ENCODE peak calls at places on chromosomes 5 and 9, in ten cellular contexts. U is LoVo, H is ELF-1, V is colonic mucosa, S is dorsolateral prefrontal cortex, B is posterior cingulate gyrus, F is nephron progenitor cell, X is lung microvascular endothelial cell, J is thoracic aorta, I is NCI-H146. A is an unnamed sample.

GRCh38 chr5:173909205-173909604 is 21.1 kb downstream of the CPEB4 start:
- DNase-seq in B (no peak), S (no peak), V (no peak), U (no peak), X (no peak), J (no peak), F (no peak), I (no peak), H (no peak), A (peak)

GRCh38 chr9:115847245-115847644 is 306.3 kb upstream of the PAPPA start:
- DNase-seq in I (no peak), J (no peak), H (no peak), U (no peak), V (no peak), X (no peak), S (no peak), B (no peak), F (no peak), A (no peak)

GRCh38 chr5:131959906-131960305 is 14.4 kb upstream of the MEIKIN start:
- DNase-seq in U (no peak), I (no peak), B (no peak), J (no peak), F (no peak), X (no peak), S (no peak), V (no peak), H (no peak), A (no peak)

GRCh38 chr9:68942790-68943189 is 71.1 kb downstream of the PRKACG start:
- DNase-seq in X (no peak), H (no peak), V (no peak), J (no peak), S (no peak), F (no peak), I (no peak), B (no peak), U (no peak), A (no peak)

GRCh38 chr9:36092509-36093215 is 43.9 kb upstream of the GLIPR2 start:
- DNase-seq in J (no peak), S (no peak), X (peak), V (peak), B (no peak), F (no peak), I (no peak), H (no peak), U (no peak), A (no peak)

GRCh38 chr5:1524799-1525623 is 1.3 kb upstream of the LPCAT1 start:
- DNase-seq in B (peak), I (no peak), X (no peak), U (no peak), J (peak), V (peak), S (peak), F (no peak), H (no peak), A (no peak)

GRCh38 chr5:27682600-27682999 is 644.2 kb upstream of the CDH9 start:
- DNase-seq in I (peak), S (no peak), V (no peak), H (peak), X (no peak), U (no peak), J (no peak), B (no peak), F (no peak), A (no peak)

GRCh38 chr9:37187713-37188439 is 67.5 kb downstream of the ZCCHC7 start:
- DNase-seq in H (no peak), B (no peak), X (peak), S (no peak), U (no peak), F (no peak), J (no peak), I (no peak), V (no peak), A (no peak)

GRCh38 chr5:176817864-176818377 is 7.6 kb downstream of the UNC5A start:
- DNase-seq in J (no peak), F (peak), S (peak), B (peak), H (peak), I (peak), X (peak), U (peak), V (no peak), A (no peak)

GRCh38 chr5:112141582-112141981 is 277.5 kb downstream of the EPB41L4A start:
- DNase-seq in F (no peak), J (no peak), B (no peak), V (no peak), S (no peak), X (no peak), I (no peak), U (no peak), H (no peak), A (no peak)

GRCh38 chr9:133990366-133991210 is 1.5 kb downstream of the VAV2 start:
- DNase-seq in B (peak), H (peak), J (no peak), S (no peak), U (peak), I (peak), X (peak), V (peak), F (peak), A (no peak)

GRCh38 chr9:134136117-134136996 is 475 bp downstream of the WDR5 start:
- DNase-seq in H (peak), I (peak), S (no peak), U (no peak), B (no peak), V (peak), F (peak), J (no peak), X (peak), A (no peak)

GRCh38 chr5:22621084-22621483 is 232.1 kb downstream of the CDH12 start:
- DNase-seq in F (no peak), H (no peak), V (no peak), X (no peak), I (no peak), J (no peak), S (no peak), U (no peak), B (no peak), A (no peak)

GRCh38 chr5:135444360-135444759 is 2.8 kb downstream of the DCANP1 start:
- DNase-seq in B (no peak), H (no peak), X (no peak), V (no peak), J (no peak), I (no peak), S (no peak), F (no peak), U (no peak), A (no peak)

GRCh38 chr9:88418715-88419540 is 30.7 kb downstream of the SPIN1 start:
- DNase-seq in F (no peak), J (no peak), X (peak), B (no peak), H (no peak), U (no peak), I (no peak), V (no peak), S (no peak), A (no peak)

GRCh38 chr5:180007582-180007981 is 64.0 kb downstream of the RNF130 start:
- DNase-seq in X (no peak), I (no peak), J (no peak), S (no peak), B (peak), F (no peak), H (peak), V (no peak), U (no peak), A (no peak)

GRCh38 chr9:7973123-7973522 is 173.5 kb upstream of the DMAC1 start:
- DNase-seq in X (no peak), V (no peak), B (no peak), H (no peak), J (no peak), F (no peak), I (peak), S (no peak), U (no peak), A (no peak)

GRCh38 chr5:136133416-136134383 is 1.1 kb downstream of the SMAD5 start:
- DNase-seq in B (no peak), I (peak), X (peak), S (peak), V (peak), U (peak), F (peak), H (peak), J (no peak), A (no peak)

GRCh38 chr9:128916204-128916603 is 4.6 kb upstream of the PHYHD1 start:
- DNase-seq in S (no peak), J (no peak), H (peak), I (no peak), U (no peak), V (no peak), B (no peak), X (no peak), F (no peak), A (no peak)

GRCh38 chr5:104189909-104190308 is 627.3 kb upstream of the NUDT12 start:
- DNase-seq in S (no peak), B (no peak), U (no peak), F (no peak), X (peak), H (no peak), J (no peak), V (no peak), I (no peak), A (no peak)

GRCh38 chr9:89522979-89523305 is 25.0 kb upstream of the SEMA4D start:
- DNase-seq in U (no peak), V (no peak), J (no peak), X (no peak), F (no peak), H (no peak), I (no peak), S (no peak), B (no peak), A (no peak)